ENCODE peak calls at places on chromosomes 2 and 18, in four cellular contexts. One of them, this sample, is unnamed.

GRCh38 chr18:10040287-10041011 is 126.6 kb downstream of the VAPA start:
- DNase-seq in K562: no peak
- DNase-seq in GM12878: no peak
- DNase-seq in GM12891: no peak
- DNase-seq in this sample: no peak

GRCh38 chr18:58049000-58049688 is 5.1 kb downstream of the NEDD4L start:
- DNase-seq in K562: no peak
- DNase-seq in GM12878: no peak
- DNase-seq in GM12891: no peak
- DNase-seq in this sample: no peak

GRCh38 chr2:104975371-104975770 is 62.5 kb upstream of the MRPS9 start:
- DNase-seq in K562: no peak
- DNase-seq in GM12878: no peak
- DNase-seq in GM12891: no peak
- DNase-seq in this sample: no peak

GRCh38 chr18:61702007-61702406 is 190.8 kb downstream of the RNF152 start:
- DNase-seq in K562: no peak
- DNase-seq in GM12878: no peak
- DNase-seq in GM12891: no peak
- DNase-seq in this sample: no peak

GRCh38 chr2:37191747-37192146 is 3.3 kb upstream of the SULT6B1 start:
- DNase-seq in K562: no peak
- DNase-seq in GM12878: no peak
- DNase-seq in GM12891: no peak
- DNase-seq in this sample: no peak

GRCh38 chr2:189232759-189233406 is 53.3 kb upstream of the COL5A2 start:
- DNase-seq in K562: no peak
- DNase-seq in GM12878: peak; percentile 8
- DNase-seq in GM12891: peak; percentile 0
- DNase-seq in this sample: no peak

GRCh38 chr2:198483046-198483445 is 678.7 kb downstream of the PLCL1 start:
- DNase-seq in K562: no peak
- DNase-seq in GM12878: no peak
- DNase-seq in GM12891: no peak
- DNase-seq in this sample: no peak

GRCh38 chr2:127586746-127587295 is 51.3 kb downstream of the MYO7B start:
- DNase-seq in K562: no peak
- DNase-seq in GM12878: no peak
- DNase-seq in GM12891: no peak
- DNase-seq in this sample: no peak

GRCh38 chr2:50143822-50144575 is 887.9 kb downstream of the NRXN1 start:
- DNase-seq in K562: no peak
- DNase-seq in GM12878: peak; percentile 24
- DNase-seq in GM12891: peak; percentile 8
- DNase-seq in this sample: peak; percentile 14

GRCh38 chr2:46119453-46119852 is 177.8 kb upstream of the EPAS1 start:
- DNase-seq in K562: no peak
- DNase-seq in GM12878: no peak
- DNase-seq in GM12891: no peak
- DNase-seq in this sample: no peak

GRCh38 chr2:215960825-215961224 is 52.5 kb downstream of the MREG start:
- DNase-seq in K562: no peak
- DNase-seq in GM12878: no peak
- DNase-seq in GM12891: no peak
- DNase-seq in this sample: no peak

GRCh38 chr18:8732442-8733360 is 27.3 kb downstream of the MTCL1 start:
- DNase-seq in K562: no peak
- DNase-seq in GM12878: no peak
- DNase-seq in GM12891: no peak
- DNase-seq in this sample: no peak

GRCh38 chr18:8635087-8635486 is 25.9 kb downstream of the RAB12 start:
- DNase-seq in K562: no peak
- DNase-seq in GM12878: no peak
- DNase-seq in GM12891: no peak
- DNase-seq in this sample: no peak

GRCh38 chr2:85853499-85854165 is 35.2 kb downstream of the ST3GAL5 start:
- DNase-seq in K562: no peak
- DNase-seq in GM12878: peak; percentile 65
- DNase-seq in GM12891: no peak
- DNase-seq in this sample: no peak

GRCh38 chr2:11932053-11932512 is 185.7 kb downstream of the LPIN1 start:
- DNase-seq in K562: no peak
- DNase-seq in GM12878: no peak
- DNase-seq in GM12891: no peak
- DNase-seq in this sample: no peak

GRCh38 chr18:72871091-72871490 is 3.3 kb upstream of the NETO1 start:
- DNase-seq in K562: no peak
- DNase-seq in GM12878: no peak
- DNase-seq in GM12891: no peak
- DNase-seq in this sample: no peak

GRCh38 chr2:24833821-24834732 is 40.9 kb downstream of the CENPO start:
- DNase-seq in K562: no peak
- DNase-seq in GM12878: no peak
- DNase-seq in GM12891: no peak
- DNase-seq in this sample: no peak

GRCh38 chr2:98903064-98903355 is 33.0 kb downstream of the CRACDL start:
- DNase-seq in K562: no peak
- DNase-seq in GM12878: no peak
- DNase-seq in GM12891: no peak
- DNase-seq in this sample: no peak

GRCh38 chr18:48165104-48165866 is 234.8 kb upstream of the SMAD2 start:
- DNase-seq in K562: no peak
- DNase-seq in GM12878: no peak
- DNase-seq in GM12891: no peak
- DNase-seq in this sample: peak; percentile 32

GRCh38 chr2:241816431-241817121 is 7.6 kb downstream of the NEU4 start:
- DNase-seq in K562: no peak
- DNase-seq in GM12878: no peak
- DNase-seq in GM12891: peak; percentile 7
- DNase-seq in this sample: no peak

GRCh38 chr2:241818229-241818942 is 9.4 kb downstream of the NEU4 start:
- DNase-seq in K562: no peak
- DNase-seq in GM12878: no peak
- DNase-seq in GM12891: peak; percentile 11
- DNase-seq in this sample: no peak

GRCh38 chr2:241815477-241816430 is 6.8 kb downstream of the NEU4 start:
- DNase-seq in K562: no peak
- DNase-seq in GM12878: no peak
- DNase-seq in GM12891: peak; percentile 36
- DNase-seq in this sample: no peak

GRCh38 chr2:241818943-241819270 is 9.9 kb downstream of the NEU4 start:
- DNase-seq in K562: no peak
- DNase-seq in GM12878: no peak
- DNase-seq in GM12891: no peak
- DNase-seq in this sample: no peak

GRCh38 chr2:241817126-241817820 is 8.3 kb downstream of the NEU4 start:
- DNase-seq in K562: no peak
- DNase-seq in GM12878: no peak
- DNase-seq in GM12891: peak; percentile 35
- DNase-seq in this sample: no peak
- TF ChIP-seq SPI1 in K562: no peak
- TF ChIP-seq SPI1 in GM12878: peak; percentile 40
- TF ChIP-seq SPI1 in GM12891: no peak
- TF ChIP-seq SPI1 in this sample: no peak

GRCh38 chr2:137676348-137676747 is 287.9 kb upstream of the HNMT start:
- DNase-seq in K562: no peak
- DNase-seq in GM12878: no peak
- DNase-seq in GM12891: no peak
- DNase-seq in this sample: no peak

GRCh38 chr2:137675584-137676327 is 288.5 kb upstream of the HNMT start:
- DNase-seq in K562: no peak
- DNase-seq in GM12878: no peak
- DNase-seq in GM12891: no peak
- DNase-seq in this sample: no peak

GRCh38 chr2:137674991-137675390 is 289.3 kb upstream of the HNMT start:
- DNase-seq in K562: no peak
- DNase-seq in GM12878: no peak
- DNase-seq in GM12891: no peak
- DNase-seq in this sample: no peak

GRCh38 chr2:137672961-137673552 is 291.2 kb upstream of the HNMT start:
- DNase-seq in K562: no peak
- DNase-seq in GM12878: no peak
- DNase-seq in GM12891: no peak
- DNase-seq in this sample: no peak

DNA sequence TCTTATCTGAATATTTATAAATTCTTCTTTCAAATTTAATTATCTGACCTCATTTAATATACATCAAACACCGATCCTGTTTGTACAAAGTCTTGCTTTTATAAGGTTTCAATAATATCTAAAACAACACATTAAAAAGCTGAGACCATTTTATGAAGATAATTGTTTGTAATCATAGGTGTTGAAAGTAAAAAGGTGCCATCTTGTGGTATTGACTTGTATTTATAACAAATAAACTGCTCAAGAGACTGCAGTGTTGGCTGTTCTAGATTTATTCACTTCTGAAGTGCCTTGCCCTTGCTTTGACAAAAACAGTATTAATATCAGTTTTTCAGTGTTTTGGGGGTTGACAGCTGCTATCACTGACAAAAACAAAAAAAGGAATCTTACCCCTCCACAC is 286.8 kb upstream of the HNMT start:
- DNase-seq in K562: no peak
- DNase-seq in GM12878: no peak
- DNase-seq in GM12891: no peak
- DNase-seq in this sample: no peak
- TF ChIP-seq SPI1 in K562: no peak
- TF ChIP-seq SPI1 in GM12878: no peak
- TF ChIP-seq SPI1 in GM12891: no peak
- TF ChIP-seq SPI1 in this sample: no peak

GRCh38 chr2:121238828-121239227 is 46.2 kb downstream of the TFCP2L1 start:
- DNase-seq in K562: no peak
- DNase-seq in GM12878: no peak
- DNase-seq in GM12891: no peak
- DNase-seq in this sample: no peak
- TF ChIP-seq SPI1 in K562: no peak
- TF ChIP-seq SPI1 in GM12878: no peak
- TF ChIP-seq SPI1 in GM12891: no peak
- TF ChIP-seq SPI1 in this sample: no peak

DNA sequence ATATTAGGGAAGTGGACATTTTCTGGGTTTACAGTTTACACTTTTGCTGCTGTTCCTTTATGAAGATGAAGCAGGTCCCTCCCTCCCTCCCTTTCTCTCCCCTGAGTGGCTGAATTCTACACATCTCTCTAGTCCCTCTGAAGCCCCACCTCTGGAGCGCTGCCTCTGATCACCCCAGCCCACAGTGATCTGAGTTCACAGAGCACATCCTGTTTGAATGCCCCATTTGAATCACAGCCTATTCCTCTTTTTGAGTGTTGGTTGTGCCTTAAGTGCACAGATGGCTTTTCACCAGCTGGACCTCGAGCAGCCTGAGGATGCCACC is 87.2 kb downstream of the ITGB1BP1 start:
- DNase-seq in K562: no peak
- DNase-seq in GM12878: peak; percentile 4
- DNase-seq in GM12891: peak; percentile 43
- DNase-seq in this sample: no peak
- TF ChIP-seq SPI1 in K562: no peak
- TF ChIP-seq SPI1 in GM12878: no peak
- TF ChIP-seq SPI1 in GM12891: peak; percentile 15
- TF ChIP-seq SPI1 in this sample: no peak

GRCh38 chr2:162126145-162126926 is 25.7 kb downstream of the GCG start:
- DNase-seq in K562: no peak
- DNase-seq in GM12878: peak; percentile 49
- DNase-seq in GM12891: peak; percentile 13
- DNase-seq in this sample: peak; percentile 64

GRCh38 chr2:162125138-162125537 is 26.9 kb downstream of the GCG start:
- DNase-seq in K562: no peak
- DNase-seq in GM12878: no peak
- DNase-seq in GM12891: no peak
- DNase-seq in this sample: no peak

GRCh38 chr2:162118166-162119031 is 33.6 kb downstream of the GCG start:
- DNase-seq in K562: no peak
- DNase-seq in GM12878: no peak
- DNase-seq in GM12891: no peak
- DNase-seq in this sample: no peak

GRCh38 chr2:162127422-162127821 is 24.6 kb downstream of the GCG start:
- DNase-seq in K562: no peak
- DNase-seq in GM12878: no peak
- DNase-seq in GM12891: no peak
- DNase-seq in this sample: no peak

GRCh38 chr2:162123806-162124758 is 28.0 kb downstream of the GCG start:
- DNase-seq in K562: peak; percentile 53
- DNase-seq in GM12878: peak; percentile 9
- DNase-seq in GM12891: no peak
- DNase-seq in this sample: no peak
- TF ChIP-seq SPI1 in K562: no peak
- TF ChIP-seq SPI1 in GM12878: no peak
- TF ChIP-seq SPI1 in GM12891: no peak
- TF ChIP-seq SPI1 in this sample: no peak

GRCh38 chr18:22489694-22490093 is 72.0 kb upstream of the CTAGE1 start:
- DNase-seq in K562: peak; percentile 13
- DNase-seq in GM12878: no peak
- DNase-seq in GM12891: no peak
- DNase-seq in this sample: no peak
- TF ChIP-seq SPI1 in K562: no peak
- TF ChIP-seq SPI1 in GM12878: no peak
- TF ChIP-seq SPI1 in GM12891: no peak
- TF ChIP-seq SPI1 in this sample: no peak

DNA sequence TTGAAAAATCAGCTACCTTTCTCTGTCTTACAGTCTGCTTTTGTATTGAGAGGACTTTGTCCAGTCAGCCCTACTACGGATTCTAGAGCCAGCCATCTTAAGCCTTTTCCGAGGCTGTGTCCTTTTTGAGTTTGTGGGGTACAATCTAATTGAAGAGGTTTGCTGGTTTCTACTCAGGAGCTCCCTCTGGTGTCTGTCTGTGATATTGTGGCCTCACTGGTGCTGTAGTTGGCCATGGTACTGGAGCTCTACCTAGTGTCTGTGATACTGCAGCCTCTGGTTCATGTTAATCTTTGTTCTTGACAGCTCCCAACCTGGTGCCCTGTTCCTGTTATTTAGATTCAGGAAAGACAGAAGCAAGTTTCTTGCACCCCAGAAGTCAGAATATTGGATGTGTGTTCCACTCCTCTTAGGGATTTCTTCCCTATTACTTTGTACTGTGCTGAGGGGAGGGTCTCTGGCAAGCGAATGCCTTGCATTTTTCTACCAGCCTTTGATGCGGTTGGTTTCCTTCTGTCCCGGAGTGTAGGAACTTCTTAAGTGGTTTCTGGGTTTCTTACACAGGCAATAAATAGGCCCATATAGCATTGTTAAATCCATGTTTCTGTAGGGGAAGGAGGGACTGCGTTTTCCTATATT is 78.5 kb downstream of the ACSL3 start:
- DNase-seq in K562: peak; percentile 31
- DNase-seq in GM12878: peak; percentile 45
- DNase-seq in GM12891: no peak
- DNase-seq in this sample: peak; percentile 37
- TF ChIP-seq SPI1 in K562: no peak
- TF ChIP-seq SPI1 in GM12878: no peak
- TF ChIP-seq SPI1 in GM12891: no peak
- TF ChIP-seq SPI1 in this sample: no peak

This sample was measured in HL-60.